ENCODE peak calls at places on chromosomes 5 and 9, in six cellular contexts. One of them, this sample, is unnamed.

GRCh38 chr5:139946006-139946405 is 97.1 kb downstream of the NRG2 start:
- DNase-seq in neuronal stem cell: no peak
- DNase-seq in IMR-90: no peak
- DNase-seq in mesendoderm: no peak
- DNase-seq in mesenchymal stem cell: no peak
- DNase-seq in H9: no peak
- DNase-seq in this sample: no peak

GRCh38 chr5:138408023-138408422 is 30.8 kb upstream of the REEP2 start:
- DNase-seq in neuronal stem cell: no peak
- DNase-seq in mesendoderm: peak; percentile 7
- DNase-seq in mesenchymal stem cell: peak; percentile 7
- DNase-seq in IMR-90: no peak
- DNase-seq in H9: no peak
- DNase-seq in this sample: no peak

GRCh38 chr5:155529366-155529765 is 515.8 kb downstream of the KIF4B start:
- DNase-seq in H9: no peak
- DNase-seq in IMR-90: no peak
- DNase-seq in neuronal stem cell: no peak
- DNase-seq in mesenchymal stem cell: no peak
- DNase-seq in mesendoderm: no peak
- DNase-seq in this sample: peak; percentile 74

GRCh38 chr5:72141440-72142271 is 34.4 kb downstream of the MAP1B start:
- DNase-seq in IMR-90: peak; percentile 97
- DNase-seq in neuronal stem cell: no peak
- DNase-seq in H9: no peak
- DNase-seq in mesendoderm: no peak
- DNase-seq in mesenchymal stem cell: peak; percentile 92
- DNase-seq in this sample: no peak

GRCh38 chr5:15637886-15638285 is 137.9 kb downstream of the FBXL7 start:
- DNase-seq in IMR-90: no peak
- DNase-seq in H9: no peak
- DNase-seq in neuronal stem cell: no peak
- DNase-seq in mesendoderm: peak; percentile 91
- DNase-seq in mesenchymal stem cell: no peak
- DNase-seq in this sample: no peak

GRCh38 chr5:41211417-41211816 is 1.9 kb downstream of the C6 start:
- DNase-seq in neuronal stem cell: no peak
- DNase-seq in mesendoderm: no peak
- DNase-seq in mesenchymal stem cell: no peak
- DNase-seq in IMR-90: no peak
- DNase-seq in H9: no peak
- DNase-seq in this sample: no peak

GRCh38 chr9:68997676-68998075 is 16.2 kb downstream of the PRKACG start:
- DNase-seq in neuronal stem cell: peak; percentile 58
- DNase-seq in H9: no peak
- DNase-seq in mesendoderm: no peak
- DNase-seq in mesenchymal stem cell: no peak
- DNase-seq in IMR-90: no peak
- DNase-seq in this sample: no peak

GRCh38 chr5:157874861-157875260 is 15.9 kb upstream of the CLINT1 start:
- DNase-seq in H9: no peak
- DNase-seq in mesendoderm: no peak
- DNase-seq in neuronal stem cell: no peak
- DNase-seq in IMR-90: no peak
- DNase-seq in mesenchymal stem cell: no peak
- DNase-seq in this sample: no peak

GRCh38 chr9:136045595-136046554 is 49.2 kb downstream of the NACC2 start:
- DNase-seq in H9: no peak
- DNase-seq in mesenchymal stem cell: no peak
- DNase-seq in IMR-90: peak; percentile 63
- DNase-seq in mesendoderm: no peak
- DNase-seq in neuronal stem cell: no peak
- DNase-seq in this sample: no peak

GRCh38 chr5:129807162-129807814 is 59.4 kb downstream of the MINAR2 start:
- DNase-seq in IMR-90: no peak
- DNase-seq in H9: no peak
- DNase-seq in mesenchymal stem cell: no peak
- DNase-seq in neuronal stem cell: no peak
- DNase-seq in mesendoderm: no peak
- DNase-seq in this sample: no peak

GRCh38 chr5:111953351-111954127 is 196.5 kb upstream of the NREP start:
- DNase-seq in H9: no peak
- DNase-seq in mesendoderm: no peak
- DNase-seq in mesenchymal stem cell: peak; percentile 58
- DNase-seq in IMR-90: peak; percentile 93
- DNase-seq in neuronal stem cell: no peak
- DNase-seq in this sample: no peak

GRCh38 chr9:86078731-86079130 is 20.6 kb downstream of the GOLM1 start:
- DNase-seq in IMR-90: no peak
- DNase-seq in H9: no peak
- DNase-seq in mesenchymal stem cell: no peak
- DNase-seq in mesendoderm: no peak
- DNase-seq in neuronal stem cell: no peak
- DNase-seq in this sample: no peak

GRCh38 chr9:86077286-86077685 is 22.1 kb downstream of the GOLM1 start:
- DNase-seq in mesenchymal stem cell: peak; percentile 54
- DNase-seq in H9: no peak
- DNase-seq in IMR-90: no peak
- DNase-seq in mesendoderm: no peak
- DNase-seq in neuronal stem cell: no peak
- DNase-seq in this sample: no peak

GRCh38 chr9:86082870-86083269 is 16.5 kb downstream of the GOLM1 start:
- DNase-seq in IMR-90: no peak
- DNase-seq in H9: no peak
- DNase-seq in mesendoderm: no peak
- DNase-seq in neuronal stem cell: no peak
- DNase-seq in mesenchymal stem cell: no peak
- DNase-seq in this sample: no peak

GRCh38 chr9:86080112-86080579 is 19.2 kb downstream of the GOLM1 start:
- DNase-seq in mesenchymal stem cell: no peak
- DNase-seq in neuronal stem cell: no peak
- DNase-seq in IMR-90: no peak
- DNase-seq in H9: no peak
- DNase-seq in mesendoderm: no peak
- DNase-seq in this sample: no peak

GRCh38 chr9:86079421-86080111 is 19.8 kb downstream of the GOLM1 start:
- DNase-seq in IMR-90: no peak
- DNase-seq in mesenchymal stem cell: no peak
- DNase-seq in H9: no peak
- DNase-seq in neuronal stem cell: no peak
- DNase-seq in mesendoderm: peak; percentile 25
- DNase-seq in this sample: peak; percentile 79
- H3K23ac ChIP-seq in IMR-90: no peak overlapping the region
- H3K23ac ChIP-seq in mesenchymal stem cell: no peak overlapping the region
- H3K23ac ChIP-seq in H9: no peak overlapping the region
- H3K23ac ChIP-seq in neuronal stem cell: no peak overlapping the region
- H3K23ac ChIP-seq in mesendoderm: no peak overlapping the region
- H3K23ac ChIP-seq in this sample: no peak overlapping the region

GRCh38 chr5:90557871-90558270 is 726 bp upstream of the ADGRV1 start:
- DNase-seq in neuronal stem cell: no peak
- DNase-seq in mesendoderm: no peak
- DNase-seq in mesenchymal stem cell: no peak
- DNase-seq in IMR-90: no peak
- DNase-seq in H9: no peak
- DNase-seq in this sample: no peak
- H3K23ac ChIP-seq in neuronal stem cell: no peak overlapping the region
- H3K23ac ChIP-seq in mesendoderm: no peak overlapping the region
- H3K23ac ChIP-seq in mesenchymal stem cell: no peak overlapping the region
- H3K23ac ChIP-seq in IMR-90: no peak overlapping the region
- H3K23ac ChIP-seq in H9: no peak overlapping the region
- H3K23ac ChIP-seq in this sample: no peak overlapping the region

GRCh38 chr5:136901-137300 is 44.9 kb downstream of the PLEKHG4B start:
- DNase-seq in IMR-90: no peak
- DNase-seq in mesendoderm: no peak
- DNase-seq in neuronal stem cell: no peak
- DNase-seq in mesenchymal stem cell: no peak
- DNase-seq in H9: no peak
- DNase-seq in this sample: no peak
- H3K23ac ChIP-seq in IMR-90: no peak overlapping the region
- H3K23ac ChIP-seq in mesendoderm: no peak overlapping the region
- H3K23ac ChIP-seq in neuronal stem cell: no peak overlapping the region
- H3K23ac ChIP-seq in mesenchymal stem cell: no peak overlapping the region
- H3K23ac ChIP-seq in H9: no peak overlapping the region
- H3K23ac ChIP-seq in this sample: no peak overlapping the region

DNA sequence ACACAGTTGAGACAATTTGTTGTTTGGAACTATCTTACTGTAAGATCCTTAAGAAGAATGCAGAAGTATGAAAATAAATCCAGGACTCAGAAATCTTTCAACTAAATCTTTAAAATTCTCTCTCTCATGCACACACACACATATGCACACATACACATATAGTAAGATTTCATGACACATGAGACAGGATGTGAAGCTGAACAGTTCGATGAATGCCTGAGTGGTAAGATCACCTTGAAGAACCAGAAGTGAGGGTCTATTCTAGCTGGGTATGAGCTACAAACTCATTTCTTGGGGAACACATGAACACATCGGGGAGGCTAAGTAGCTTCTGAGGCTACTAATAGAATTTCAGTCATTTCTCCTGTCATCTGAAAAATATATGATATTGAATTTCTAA is 153.6 kb downstream of the TMC1 start:
- DNase-seq in IMR-90: no peak
- DNase-seq in H9: no peak
- DNase-seq in mesenchymal stem cell: no peak
- DNase-seq in mesendoderm: no peak
- DNase-seq in neuronal stem cell: no peak
- DNase-seq in this sample: no peak
- H3K23ac ChIP-seq in IMR-90: no peak overlapping the region
- H3K23ac ChIP-seq in H9: no peak overlapping the region
- H3K23ac ChIP-seq in mesenchymal stem cell: no peak overlapping the region
- H3K23ac ChIP-seq in mesendoderm: no peak overlapping the region
- H3K23ac ChIP-seq in neuronal stem cell: no peak overlapping the region
- H3K23ac ChIP-seq in this sample: no peak overlapping the region

DNA sequence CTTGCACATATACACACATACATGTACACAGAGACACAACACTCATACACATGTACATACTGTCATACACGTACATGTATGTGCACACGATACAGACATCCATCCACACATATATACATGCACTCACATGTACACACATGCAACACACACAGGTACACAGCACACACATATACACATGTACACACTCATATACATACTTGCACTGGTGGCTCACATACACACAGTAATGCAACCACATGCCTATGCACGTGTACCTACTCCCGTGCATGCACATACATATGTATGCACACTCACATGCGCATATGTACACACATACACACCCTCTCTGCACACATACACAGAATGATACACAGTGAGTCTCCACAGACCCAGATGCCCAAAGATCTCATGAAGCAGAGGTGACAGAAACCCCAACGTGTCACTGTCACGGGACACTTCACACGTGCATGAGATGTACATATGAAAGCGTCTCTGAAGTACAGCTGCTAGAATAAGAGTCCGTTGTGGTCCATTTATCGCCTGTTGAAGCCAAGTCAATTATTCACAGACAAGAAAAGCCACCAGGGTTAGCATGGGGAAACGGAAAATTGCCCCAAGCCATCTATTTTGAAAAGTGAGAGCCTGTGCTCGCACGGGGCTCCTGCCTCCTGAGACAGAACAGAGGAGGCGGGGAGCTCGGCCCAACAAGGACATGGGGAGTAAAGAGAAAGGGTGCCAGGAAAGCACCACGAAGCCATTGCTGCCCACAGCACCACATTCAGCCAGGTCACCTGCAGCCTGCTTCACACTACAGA is 24.9 kb downstream of the LPCAT1 start:
- DNase-seq in H9: no peak
- DNase-seq in IMR-90: no peak
- DNase-seq in mesendoderm: no peak
- DNase-seq in mesenchymal stem cell: no peak
- DNase-seq in neuronal stem cell: no peak
- DNase-seq in this sample: no peak
- H3K23ac ChIP-seq in H9: no peak overlapping the region
- H3K23ac ChIP-seq in IMR-90: no peak overlapping the region
- H3K23ac ChIP-seq in mesendoderm: no peak overlapping the region
- H3K23ac ChIP-seq in mesenchymal stem cell: no peak overlapping the region
- H3K23ac ChIP-seq in neuronal stem cell: no peak overlapping the region
- H3K23ac ChIP-seq in this sample: no peak overlapping the region

This sample was measured in trophoblast cell.